ENCODE peak calls at places on chromosomes 11 and 22, in six cellular contexts. I is OCI-LY7; N is HCT116; G is brain microvascular endothelial cell; B is lower leg skin; Q is CD4-positive, CD25-positive, alpha-beta regulatory T cell. F is an unnamed sample.

GRCh38 chr11:124586247-124586860 is 16.6 kb downstream of the OR8A1 start:
- DNase-seq in N (peak), B (peak), I (peak), Q (peak), G (peak), F (peak)

GRCh38 chr11:30960387-30960992 is 374.3 kb upstream of the MPPED2 start:
- DNase-seq in N (peak), G (peak), B (no peak), Q (no peak), I (peak), F (peak)

GRCh38 chr22:30940655-30941362 is 27.8 kb downstream of the MORC2 start:
- DNase-seq in I (no peak), G (no peak), N (no peak), B (no peak), Q (peak), F (no peak)

GRCh38 chr11:124074554-124074953 is 33.4 kb upstream of the OR10G7 start:
- DNase-seq in I (no peak), G (no peak), N (no peak), B (no peak), Q (no peak), F (no peak)

GRCh38 chr11:78577495-78577894 is 2.8 kb upstream of the NARS2 start:
- DNase-seq in Q (no peak), I (no peak), N (no peak), B (no peak), G (no peak), F (no peak)

GRCh38 chr11:76646882-76647534 is 23.5 kb downstream of the LRRC32 start:
- DNase-seq in B (no peak), G (no peak), Q (no peak), I (no peak), N (no peak), F (no peak)

GRCh38 chr11:108685419-108686161 is 20.7 kb downstream of the DDX10 start:
- DNase-seq in N (no peak), B (no peak), I (no peak), G (no peak), Q (no peak), F (no peak)

GRCh38 chr22:29083576-29084566 is 11.0 kb downstream of the KREMEN1 start:
- DNase-seq in Q (no peak), I (no peak), G (no peak), N (no peak), B (no peak), F (no peak)

GRCh38 chr22:24156915-24157782 is 24.1 kb upstream of the SUSD2 start:
- DNase-seq in Q (peak), I (peak), N (peak), G (peak), B (peak), F (peak)

GRCh38 chr22:36238348-36239149 is 778 bp downstream of the APOL2 start:
- DNase-seq in G (no peak), N (no peak), B (no peak), Q (no peak), I (peak), F (no peak)

GRCh38 chr11:62702241-62702640 is 5.0 kb downstream of the BSCL2 start:
- DNase-seq in N (no peak), G (no peak), B (no peak), Q (no peak), I (no peak), F (no peak)

GRCh38 chr11:123268118-123268517 is 73.1 kb upstream of the CLMP start:
- DNase-seq in G (no peak), I (peak), N (no peak), Q (no peak), B (no peak), F (no peak)

GRCh38 chr11:296976-297665 is 2.2 kb downstream of the IFITM5 start:
- DNase-seq in B (no peak), Q (no peak), N (no peak), G (no peak), I (no peak), F (no peak)

GRCh38 chr11:109885006-109885405 is 208.2 kb upstream of the ZC3H12C start:
- DNase-seq in N (no peak), Q (no peak), I (no peak), B (no peak), G (no peak), F (no peak)

GRCh38 chr11:3686751-3687150 is 15.6 kb upstream of the CHRNA10 start:
- DNase-seq in G (peak), N (no peak), Q (no peak), I (no peak), B (no peak), F (no peak)

GRCh38 chr22:29195118-29195963 is 10.4 kb upstream of the EMID1 start:
- DNase-seq in B (no peak), I (no peak), Q (no peak), G (no peak), N (no peak), F (no peak)

GRCh38 chr11:119509969-119510401 is 87.0 kb upstream of the THY1 start:
- DNase-seq in G (peak), Q (peak), N (no peak), B (peak), I (peak), F (no peak)
- H3K4me3 ChIP-seq in G (no peak), Q (no peak), N (no peak), B (no peak), I (no peak), F (no peak)

DNA sequence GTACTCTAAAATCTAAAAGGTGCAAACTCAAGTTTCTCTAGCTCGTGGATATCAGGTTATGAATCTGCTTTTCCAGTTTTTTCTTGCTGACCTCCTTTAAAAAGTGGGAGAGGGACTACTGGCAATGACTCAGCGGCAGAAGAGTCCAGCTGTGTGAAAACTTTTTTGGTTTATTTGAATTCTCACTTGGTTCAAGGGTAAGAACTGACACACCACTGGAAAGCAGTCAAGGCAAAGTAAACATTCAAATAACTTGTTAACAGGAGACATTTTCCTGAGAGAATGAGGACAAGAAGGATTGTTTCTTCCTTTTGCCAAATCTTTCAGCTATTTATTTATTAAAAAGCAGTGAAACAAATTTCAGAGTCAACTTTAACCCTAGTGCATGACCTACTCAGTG is 36.1 kb downstream of the CDON start:
- DNase-seq in B (no peak), N (no peak), I (no peak), Q (no peak), G (no peak), F (no peak)
- H3K4me3 ChIP-seq in B (no peak), N (no peak), I (no peak), Q (no peak), G (no peak), F (no peak)

DNA sequence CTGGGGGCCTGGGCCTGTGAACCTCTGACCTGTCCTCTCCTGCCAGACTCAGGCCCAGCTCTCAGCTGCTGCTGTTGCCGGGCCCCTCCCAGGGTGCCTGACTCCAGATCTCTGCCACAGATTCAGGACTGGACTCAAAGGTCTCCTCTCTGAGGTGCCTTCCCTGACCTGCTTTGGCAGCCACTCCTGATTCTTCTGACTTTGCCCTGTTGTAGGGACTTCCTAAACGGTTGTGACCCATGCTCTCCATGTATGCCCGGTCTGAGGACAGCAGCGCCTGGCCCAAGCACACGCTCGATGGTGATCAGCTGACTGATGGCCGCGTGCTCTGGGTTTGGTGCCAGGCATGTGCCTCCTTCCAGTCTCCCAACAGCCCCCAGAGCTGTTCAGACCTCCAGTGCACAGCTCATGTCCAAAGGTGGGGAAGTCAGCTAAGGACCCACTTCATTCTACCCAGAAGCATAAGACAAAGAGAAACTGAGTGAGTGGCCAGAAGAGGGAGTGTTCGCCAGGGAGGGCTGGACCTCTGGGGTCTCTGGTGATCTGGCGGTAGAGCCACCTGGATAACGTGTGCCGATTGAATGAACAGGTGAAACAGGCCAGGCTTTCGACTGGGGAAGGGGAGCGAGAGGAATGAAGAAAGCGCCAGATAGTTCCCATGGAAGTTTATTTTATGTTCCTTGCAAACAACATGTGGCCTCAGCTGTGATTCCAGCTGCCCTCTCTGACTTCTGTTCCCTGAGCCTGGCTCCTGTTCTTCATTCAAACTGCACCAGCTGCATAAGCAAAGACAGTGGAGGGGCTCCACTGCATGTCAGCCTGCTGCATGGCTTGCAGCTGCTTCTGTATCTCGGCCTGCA is 8.1 kb upstream of the TOP3B start:
- DNase-seq in Q (no peak), I (no peak), B (no peak), N (no peak), G (no peak), F (no peak)
- H3K4me3 ChIP-seq in Q (no peak), I (no peak), B (no peak), N (no peak), G (no peak), F (no peak)

GRCh38 chr11:13135385-13136271 is 126.5 kb downstream of the RASSF10 start:
- DNase-seq in Q (no peak), N (no peak), B (no peak), I (no peak), G (peak), F (no peak)
- H3K4me3 ChIP-seq in Q (no peak), N (no peak), B (no peak), I (no peak), G (no peak), F (no peak)

GRCh38 chr11:16606784-16607674 is 131.4 kb upstream of the C11orf58 start:
- DNase-seq in Q (no peak), B (no peak), N (no peak), I (no peak), G (no peak), F (no peak)
- H3K4me3 ChIP-seq in Q (peak), B (peak), N (peak), I (no peak), G (peak), F (no peak)

GRCh38 chr11:14638561-14638960 is 5.0 kb upstream of the PDE3B start:
- DNase-seq in B (no peak), Q (no peak), I (no peak), G (no peak), N (no peak), F (peak)
- H3K4me3 ChIP-seq in B (no peak), Q (no peak), I (no peak), G (no peak), N (no peak), F (no peak)

GRCh38 chr22:41216984-41217383 is 11.9 kb downstream of the L3MBTL2 start:
- DNase-seq in N (no peak), G (no peak), Q (no peak), I (no peak), B (no peak), F (no peak)
- H3K4me3 ChIP-seq in N (no peak), G (no peak), Q (peak), I (no peak), B (no peak), F (peak)

GRCh38 chr11:33802414-33802950 is 28.2 kb upstream of the FBXO3 start:
- DNase-seq in I (peak), B (peak), Q (no peak), G (peak), N (peak), F (no peak)
- H3K4me3 ChIP-seq in I (no peak), B (peak), Q (no peak), G (peak), N (peak), F (no peak)

GRCh38 chr22:38316340-38317236 is 645 bp downstream of the CSNK1E start:
- DNase-seq in Q (peak), N (no peak), I (peak), G (no peak), B (no peak), F (no peak)

GRCh38 chr22:38318792-38319773 is 1.9 kb upstream of the CSNK1E start:
- DNase-seq in G (no peak), N (no peak), Q (no peak), I (no peak), B (no peak), F (no peak)

GRCh38 chr22:38317237-38317994 is at the start of gene CSNK1E:
- DNase-seq in B (peak), N (no peak), Q (peak), G (peak), I (peak), F (no peak)

GRCh38 chr22:38315801-38316339 is 1.4 kb downstream of the CSNK1E start:
- DNase-seq in Q (peak), I (peak), B (no peak), N (no peak), G (no peak), F (no peak)

DNA sequence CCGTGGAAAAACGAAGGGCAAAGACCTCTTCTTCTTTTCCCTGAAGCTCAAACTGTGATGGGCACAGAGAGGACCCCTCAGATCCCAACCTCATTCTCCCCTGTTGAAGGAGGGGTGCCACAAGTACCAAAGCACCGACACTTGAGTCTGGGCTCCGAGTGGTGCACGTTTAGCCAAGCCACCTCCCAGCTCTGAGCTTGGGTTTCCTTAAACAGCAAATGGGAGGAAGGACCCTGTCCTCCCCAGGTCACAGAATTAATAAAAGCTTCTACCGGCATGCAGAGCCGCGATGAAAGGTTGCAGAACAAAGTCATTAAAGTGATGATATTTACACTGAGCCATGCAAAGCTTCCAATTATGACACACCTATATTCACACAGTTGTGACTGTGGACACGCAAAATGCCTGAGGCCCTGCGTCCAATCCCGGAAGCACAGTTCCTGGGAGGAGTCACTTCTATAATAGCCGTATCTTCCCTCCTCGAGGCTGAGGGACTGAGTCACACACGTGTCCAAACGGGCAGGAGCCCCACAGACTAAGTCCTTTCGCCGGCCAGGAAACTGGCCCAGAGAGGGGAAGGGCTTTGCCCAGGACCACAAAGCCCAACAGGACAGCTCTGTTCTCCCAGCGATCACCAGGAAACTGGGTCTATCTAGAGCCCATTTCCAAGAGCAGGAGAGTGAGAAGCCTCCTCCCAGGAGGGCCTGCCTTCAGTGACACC is 922 bp upstream of the CSNK1E start:
- DNase-seq in N (peak), G (peak), B (peak), I (no peak), Q (peak), F (no peak)
- H3K4me3 ChIP-seq in N (peak), G (peak), B (no peak), I (peak), Q (peak), F (peak)

DNA sequence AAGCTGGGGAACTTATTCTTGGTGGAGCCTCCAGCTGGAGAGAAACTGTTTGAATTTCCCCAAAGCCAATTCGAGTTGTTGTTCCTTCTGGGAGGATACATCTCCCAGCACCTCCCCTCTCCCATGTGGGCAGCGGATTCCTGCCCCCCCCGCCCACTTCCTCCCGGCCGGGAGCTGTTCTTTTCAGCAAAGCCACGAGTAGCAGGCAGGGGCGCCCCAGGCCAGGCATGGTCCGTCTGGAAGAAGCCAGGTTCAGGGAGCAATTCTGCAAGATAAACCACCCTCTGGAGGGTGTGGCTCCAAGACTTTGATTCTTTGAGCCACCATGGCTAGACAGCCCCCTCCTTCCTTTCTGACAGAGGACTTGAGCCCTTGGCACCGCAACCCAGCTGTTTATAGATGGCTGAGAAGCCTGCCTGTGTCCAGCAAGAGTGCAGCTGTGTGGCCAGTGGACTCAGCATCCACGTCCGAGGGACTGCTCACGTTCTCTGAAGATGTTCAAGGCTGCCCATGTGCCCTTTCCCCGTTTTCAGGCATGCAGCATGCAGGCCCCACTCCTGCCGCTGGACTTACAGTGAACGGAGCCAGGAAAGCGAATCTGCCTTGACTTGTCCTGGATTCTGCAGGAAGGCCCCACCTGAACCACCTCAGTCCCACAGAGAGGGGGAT is 170.3 kb downstream of the CTTN start:
- DNase-seq in I (no peak), G (peak), B (no peak), Q (no peak), N (no peak), F (no peak)
- H3K4me3 ChIP-seq in I (no peak), G (peak), B (peak), Q (no peak), N (peak), F (no peak)

F was measured in Jurkat, Clone E6-1.